ENCODE peak calls at places on chromosomes 3 and 15, in four cellular contexts. One of them, this sample, is unnamed. For H3K4me1, the result is how much of the 10 kb centered on the place peaks cover.

GRCh38 chr15:101307897-101308603 is 13.0 kb upstream of the SNRPA1 start:
- DNase-seq in adrenal gland: no peak
- DNase-seq in PC-9: no peak
- DNase-seq in Peyer's patch: no peak
- DNase-seq in this sample: no peak

GRCh38 chr3:186361612-186362408 is at the start of gene DGKG:
- DNase-seq in adrenal gland: peak
- DNase-seq in PC-9: no peak
- DNase-seq in Peyer's patch: peak
- DNase-seq in this sample: peak

GRCh38 chr3:138938056-138938876 is 8.7 kb downstream of the FOXL2 start:
- DNase-seq in adrenal gland: no peak
- DNase-seq in PC-9: no peak
- DNase-seq in Peyer's patch: no peak
- DNase-seq in this sample: no peak

GRCh38 chr3:49020335-49021212 is 1.3 kb upstream of the NDUFAF3 start:
- DNase-seq in adrenal gland: peak
- DNase-seq in PC-9: no peak
- DNase-seq in Peyer's patch: peak
- DNase-seq in this sample: no peak

GRCh38 chr3:147404800-147405551 is 1.4 kb downstream of the ZIC4 start:
- DNase-seq in adrenal gland: no peak
- DNase-seq in PC-9: no peak
- DNase-seq in Peyer's patch: no peak
- DNase-seq in this sample: no peak

GRCh38 chr15:101545548-101546505 is 56.3 kb upstream of the PCSK6 start:
- DNase-seq in adrenal gland: no peak
- DNase-seq in PC-9: no peak
- DNase-seq in Peyer's patch: no peak
- DNase-seq in this sample: no peak

GRCh38 chr15:79779739-79780138 is 117.1 kb downstream of the MTHFS start:
- DNase-seq in adrenal gland: no peak
- DNase-seq in PC-9: no peak
- DNase-seq in Peyer's patch: no peak
- DNase-seq in this sample: peak

GRCh38 chr3:15330031-15330596 is 2.3 kb downstream of the SH3BP5 start:
- DNase-seq in adrenal gland: peak
- DNase-seq in PC-9: no peak
- DNase-seq in Peyer's patch: no peak
- DNase-seq in this sample: no peak

GRCh38 chr3:142148871-142149860 is at the start of gene TFDP2:
- DNase-seq in adrenal gland: peak
- DNase-seq in PC-9: peak
- DNase-seq in Peyer's patch: peak
- DNase-seq in this sample: peak

GRCh38 chr3:172040976-172041963 is 1.9 kb downstream of the FNDC3B start:
- DNase-seq in adrenal gland: no peak
- DNase-seq in PC-9: peak
- DNase-seq in Peyer's patch: no peak
- DNase-seq in this sample: no peak

GRCh38 chr3:24523988-24524727 is 29.5 kb upstream of the THRB start:
- DNase-seq in adrenal gland: no peak
- DNase-seq in PC-9: peak
- DNase-seq in Peyer's patch: no peak
- DNase-seq in this sample: no peak

GRCh38 chr15:66751579-66751978 is 49.5 kb downstream of the SMAD6 start:
- DNase-seq in adrenal gland: peak
- DNase-seq in PC-9: peak
- DNase-seq in Peyer's patch: no peak
- DNase-seq in this sample: peak
- H3K4me1 ChIP-seq in adrenal gland: under half
- H3K4me1 ChIP-seq in PC-9: half or more
- H3K4me1 ChIP-seq in Peyer's patch: under half
- H3K4me1 ChIP-seq in this sample: under half

GRCh38 chr15:46365612-46366011 is 730.8 kb downstream of the SQOR start:
- DNase-seq in adrenal gland: peak
- DNase-seq in PC-9: no peak
- DNase-seq in Peyer's patch: no peak
- DNase-seq in this sample: no peak
- H3K4me3 ChIP-seq in adrenal gland: no peak
- H3K4me3 ChIP-seq in PC-9: no peak
- H3K4me3 ChIP-seq in Peyer's patch: no peak
- H3K4me3 ChIP-seq in this sample: no peak

GRCh38 chr15:33587773-33588172 is 277.0 kb downstream of the RYR3 start:
- DNase-seq in adrenal gland: peak
- DNase-seq in PC-9: no peak
- DNase-seq in Peyer's patch: no peak
- DNase-seq in this sample: no peak
- H3K27ac ChIP-seq in adrenal gland: peak
- H3K27ac ChIP-seq in PC-9: no peak
- H3K27ac ChIP-seq in Peyer's patch: no peak
- H3K27ac ChIP-seq in this sample: no peak

GRCh38 chr15:62415498-62415897 is 250.4 kb upstream of the C2CD4B start:
- DNase-seq in adrenal gland: no peak
- DNase-seq in PC-9: no peak
- DNase-seq in Peyer's patch: no peak
- DNase-seq in this sample: no peak
- H3K4me1 ChIP-seq in adrenal gland: under half
- H3K4me1 ChIP-seq in PC-9: under half
- H3K4me1 ChIP-seq in Peyer's patch: under half
- H3K4me1 ChIP-seq in this sample: under half

DNA sequence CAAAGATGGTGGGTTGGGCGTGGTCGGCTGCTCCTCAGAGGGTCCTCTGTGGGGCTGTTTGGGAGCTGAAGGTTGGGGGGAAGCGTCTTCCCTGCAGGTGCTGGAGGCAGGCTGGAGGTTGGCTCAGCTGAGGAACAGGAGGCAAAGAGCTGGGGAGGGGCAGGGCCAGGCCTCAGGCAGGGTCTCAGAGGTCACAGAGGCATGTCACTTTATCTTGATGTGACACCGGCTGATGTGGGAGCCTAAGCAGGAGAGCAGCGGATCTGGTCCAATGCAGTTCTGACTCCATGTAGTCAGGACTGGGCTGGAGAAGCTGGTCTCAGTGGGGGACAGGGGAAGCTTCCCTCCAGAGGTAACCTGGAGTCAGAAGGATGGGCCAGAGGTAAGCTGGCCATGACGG is 7.7 kb upstream of the GNAT1 start:
- DNase-seq in adrenal gland: no peak
- DNase-seq in PC-9: no peak
- DNase-seq in Peyer's patch: no peak
- DNase-seq in this sample: no peak
- H3K4me3 ChIP-seq in adrenal gland: no peak
- H3K4me3 ChIP-seq in PC-9: no peak
- H3K4me3 ChIP-seq in Peyer's patch: no peak
- H3K4me3 ChIP-seq in this sample: no peak

GRCh38 chr3:131283862-131284261 is 97.7 kb upstream of the NUDT16 start:
- DNase-seq in adrenal gland: no peak
- DNase-seq in PC-9: peak
- DNase-seq in Peyer's patch: no peak
- DNase-seq in this sample: no peak
- H3K27ac ChIP-seq in adrenal gland: no peak
- H3K27ac ChIP-seq in PC-9: no peak
- H3K27ac ChIP-seq in Peyer's patch: no peak
- H3K27ac ChIP-seq in this sample: no peak

GRCh38 chr3:179661777-179662176 is 8.9 kb downstream of the USP13 start:
- DNase-seq in adrenal gland: no peak
- DNase-seq in PC-9: no peak
- DNase-seq in Peyer's patch: no peak
- DNase-seq in this sample: no peak

GRCh38 chr3:179663093-179663492 is 10.3 kb downstream of the USP13 start:
- DNase-seq in adrenal gland: no peak
- DNase-seq in PC-9: no peak
- DNase-seq in Peyer's patch: no peak
- DNase-seq in this sample: no peak

GRCh38 chr3:179660872-179661271 is 8.0 kb downstream of the USP13 start:
- DNase-seq in adrenal gland: no peak
- DNase-seq in PC-9: no peak
- DNase-seq in Peyer's patch: no peak
- DNase-seq in this sample: no peak

GRCh38 chr3:179655236-179655635 is 2.4 kb downstream of the USP13 start:
- DNase-seq in adrenal gland: no peak
- DNase-seq in PC-9: no peak
- DNase-seq in Peyer's patch: no peak
- DNase-seq in this sample: no peak

DNA sequence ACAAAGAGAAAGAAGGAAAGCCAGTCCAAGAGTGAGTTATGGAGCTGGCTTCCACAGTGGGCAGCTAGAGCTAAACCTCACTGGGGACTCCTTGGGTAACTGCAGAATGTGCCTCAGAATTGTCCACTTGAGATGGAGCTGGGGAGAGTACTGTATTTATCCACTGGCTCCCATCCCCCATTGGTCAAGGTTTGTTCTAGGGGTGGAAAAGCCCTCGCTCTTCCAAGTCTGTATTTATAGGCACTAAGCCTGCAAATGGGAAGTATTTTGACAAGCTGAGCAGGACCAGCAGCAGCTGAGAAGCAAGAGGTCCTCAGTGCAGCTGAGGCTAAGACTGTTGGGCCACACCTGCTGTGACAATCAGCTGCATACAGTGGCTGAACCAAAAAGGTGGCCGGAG is 5.7 kb downstream of the USP13 start:
- DNase-seq in adrenal gland: no peak
- DNase-seq in PC-9: no peak
- DNase-seq in Peyer's patch: no peak
- DNase-seq in this sample: no peak
- H3K4me1 ChIP-seq in adrenal gland: under half
- H3K4me1 ChIP-seq in PC-9: under half
- H3K4me1 ChIP-seq in Peyer's patch: under half
- H3K4me1 ChIP-seq in this sample: under half

This sample was measured in naive thymus-derived CD4-positive, alpha-beta T cell.